ENCODE peak calls at places on chromosomes 3 and 15, in nine cellular contexts. One of them, this sample, is unnamed.

GRCh38 chr3:187709155-187709554 is 6.8 kb upstream of the RTP2 start:
- DNase-seq in Right ventricle myocardium superior: no peak
- DNase-seq in EL: no peak
- DNase-seq in MV-4-11: no peak
- DNase-seq in WTC11: peak
- DNase-seq in glomerular endothelial cell: no peak
- DNase-seq in A673: no peak
- DNase-seq in DMS153: no peak
- DNase-seq in neuronal stem cell: no peak
- DNase-seq in this sample: no peak

GRCh38 chr15:43135351-43135750 is 2.0 kb downstream of the TMEM62 start:
- DNase-seq in neuronal stem cell: no peak
- DNase-seq in A673: no peak
- DNase-seq in WTC11: no peak
- DNase-seq in glomerular endothelial cell: no peak
- DNase-seq in MV-4-11: no peak
- DNase-seq in EL: no peak
- DNase-seq in Right ventricle myocardium superior: no peak
- DNase-seq in DMS153: no peak
- DNase-seq in this sample: no peak

GRCh38 chr3:12444582-12445468 is 39.5 kb upstream of the TSEN2 start:
- DNase-seq in Right ventricle myocardium superior: no peak
- DNase-seq in DMS153: no peak
- DNase-seq in MV-4-11: no peak
- DNase-seq in WTC11: peak
- DNase-seq in A673: no peak
- DNase-seq in neuronal stem cell: no peak
- DNase-seq in glomerular endothelial cell: no peak
- DNase-seq in EL: peak
- DNase-seq in this sample: no peak

GRCh38 chr3:189324538-189325138 is 152.9 kb downstream of the TPRG1 start:
- DNase-seq in Right ventricle myocardium superior: no peak
- DNase-seq in MV-4-11: peak
- DNase-seq in WTC11: no peak
- DNase-seq in DMS153: peak
- DNase-seq in A673: peak
- DNase-seq in neuronal stem cell: no peak
- DNase-seq in EL: peak
- DNase-seq in glomerular endothelial cell: no peak
- DNase-seq in this sample: no peak

GRCh38 chr15:47587938-47588817 is 129.1 kb upstream of the SEMA6D start:
- DNase-seq in A673: peak
- DNase-seq in DMS153: no peak
- DNase-seq in EL: no peak
- DNase-seq in Right ventricle myocardium superior: no peak
- DNase-seq in MV-4-11: no peak
- DNase-seq in neuronal stem cell: no peak
- DNase-seq in WTC11: no peak
- DNase-seq in glomerular endothelial cell: no peak
- DNase-seq in this sample: no peak

GRCh38 chr15:68370768-68371151 is 61.2 kb downstream of the ITGA11 start:
- DNase-seq in EL: no peak
- DNase-seq in neuronal stem cell: no peak
- DNase-seq in DMS153: no peak
- DNase-seq in A673: no peak
- DNase-seq in glomerular endothelial cell: no peak
- DNase-seq in Right ventricle myocardium superior: no peak
- DNase-seq in MV-4-11: no peak
- DNase-seq in WTC11: no peak
- DNase-seq in this sample: no peak

GRCh38 chr3:56291244-56291680 is 177.0 kb downstream of the ERC2 start:
- DNase-seq in MV-4-11: peak
- DNase-seq in neuronal stem cell: no peak
- DNase-seq in Right ventricle myocardium superior: no peak
- DNase-seq in A673: no peak
- DNase-seq in WTC11: no peak
- DNase-seq in glomerular endothelial cell: no peak
- DNase-seq in EL: no peak
- DNase-seq in DMS153: no peak
- DNase-seq in this sample: peak

GRCh38 chr15:63044645-63045437 is 2.3 kb downstream of the TPM1 start:
- DNase-seq in neuronal stem cell: peak
- DNase-seq in DMS153: no peak
- DNase-seq in glomerular endothelial cell: no peak
- DNase-seq in MV-4-11: no peak
- DNase-seq in EL: peak
- DNase-seq in WTC11: no peak
- DNase-seq in Right ventricle myocardium superior: no peak
- DNase-seq in A673: no peak
- DNase-seq in this sample: no peak

GRCh38 chr3:58998476-58999117 is 51.2 kb downstream of the CFAP20DC start:
- DNase-seq in EL: peak
- DNase-seq in DMS153: no peak
- DNase-seq in glomerular endothelial cell: peak
- DNase-seq in A673: peak
- DNase-seq in Right ventricle myocardium superior: no peak
- DNase-seq in neuronal stem cell: no peak
- DNase-seq in MV-4-11: no peak
- DNase-seq in WTC11: no peak
- DNase-seq in this sample: peak

GRCh38 chr3:57518276-57518914 is 25.7 kb downstream of the DNAH12 start:
- DNase-seq in glomerular endothelial cell: no peak
- DNase-seq in neuronal stem cell: no peak
- DNase-seq in DMS153: no peak
- DNase-seq in Right ventricle myocardium superior: no peak
- DNase-seq in MV-4-11: no peak
- DNase-seq in A673: no peak
- DNase-seq in EL: peak
- DNase-seq in WTC11: no peak
- DNase-seq in this sample: peak

GRCh38 chr3:10653866-10654611 is 148.7 kb upstream of the ATP2B2 start:
- DNase-seq in neuronal stem cell: no peak
- DNase-seq in glomerular endothelial cell: no peak
- DNase-seq in EL: no peak
- DNase-seq in WTC11: no peak
- DNase-seq in MV-4-11: no peak
- DNase-seq in Right ventricle myocardium superior: no peak
- DNase-seq in DMS153: no peak
- DNase-seq in A673: no peak
- DNase-seq in this sample: no peak

This sample was measured in pulmonary artery endothelial cell.